ENCODE peak calls at places on chromosomes 16 and 17, in five cellular contexts. C is WTC11; B is activated T-cell treated with anti-CD3 and anti-CD28 coated beads, Interleukin-2, amount 50 U/mL, for 4 hours; H is A549; M is SK-N-SH treated with all-trans-retinoic acid at 6 μM for 48 hours. O is an unnamed sample.

GRCh38 chr16:29743827-29744531 is 1.8 kb downstream of the C16orf54 start:
- ATAC-seq in C (peak), B (peak), H (no peak), M (no peak), O (peak)

GRCh38 chr16:5770118-5770517 is 672.5 kb upstream of the EEF2KMT start:
- ATAC-seq in C (no peak), B (no peak), H (no peak), M (no peak), O (no peak)

GRCh38 chr17:44086364-44087311 is 16.1 kb downstream of the G6PC3 start:
- ATAC-seq in C (peak), B (peak), H (peak), M (peak), O (peak)

GRCh38 chr16:90031186-90031930 is 12.1 kb upstream of the DBNDD1 start:
- ATAC-seq in C (no peak), B (no peak), H (peak), M (peak), O (peak)

GRCh38 chr16:3964686-3965290 is 84.3 kb upstream of the CREBBP start:
- ATAC-seq in C (no peak), B (no peak), H (no peak), M (no peak), O (no peak)

GRCh38 chr17:14095202-14095601 is 25.9 kb downstream of the COX10 start:
- ATAC-seq in C (no peak), B (no peak), H (no peak), M (no peak), O (no peak)

GRCh38 chr16:19031738-19032137 is 35.7 kb upstream of the COQ7 start:
- ATAC-seq in C (no peak), B (no peak), H (peak), M (no peak), O (no peak)

GRCh38 chr16:707062-707538 is 1.5 kb upstream of the FBXL16 start:
- ATAC-seq in C (no peak), B (no peak), H (peak), M (no peak), O (no peak)

GRCh38 chr16:12735805-12736204 is 67.9 kb downstream of the CPPED1 start:
- ATAC-seq in C (peak), B (no peak), H (no peak), M (no peak), O (no peak)

GRCh38 chr17:65442691-65443090 is 118.8 kb downstream of the AXIN2 start:
- ATAC-seq in C (no peak), B (no peak), H (no peak), M (no peak), O (peak)

GRCh38 chr17:68498479-68499326 is 13.5 kb upstream of the PRKAR1A start:
- ATAC-seq in C (no peak), B (no peak), H (no peak), M (peak), O (peak)

GRCh38 chr16:48352648-48353347 is 32.4 kb downstream of the SIAH1 start:
- ATAC-seq in C (no peak), B (no peak), H (peak), M (no peak), O (no peak)

GRCh38 chr16:8568231-8568617 is 22.1 kb downstream of the TMEM114 start:
- ATAC-seq in C (no peak), B (no peak), H (no peak), M (no peak), O (no peak)

GRCh38 chr17:41792835-41793748 is 6.6 kb upstream of the JUP start:
- ATAC-seq in C (peak), B (no peak), H (peak), M (peak), O (no peak)

GRCh38 chr16:20676268-20676828 is 21.1 kb downstream of the ACSM1 start:
- ATAC-seq in C (no peak), B (no peak), H (no peak), M (no peak), O (no peak)

GRCh38 chr16:5323284-5323683 is 225.7 kb upstream of the EEF2KMT start:
- ATAC-seq in C (peak), B (no peak), H (no peak), M (no peak), O (no peak)

GRCh38 chr17:70089513-70090148 is 14.6 kb downstream of the KCNJ16 start:
- ATAC-seq in C (no peak), B (no peak), H (no peak), M (no peak), O (no peak)

GRCh38 chr16:55377840-55378239 is 53.8 kb downstream of the IRX6 start:
- ATAC-seq in C (no peak), B (no peak), H (no peak), M (no peak), O (no peak)

GRCh38 chr16:85637808-85638186 is 24.7 kb downstream of the GSE1 start:
- ATAC-seq in C (no peak), B (no peak), H (no peak), M (no peak), O (no peak)

O was measured in activated T-helper 17 cell treated with anti-CD3 and anti-CD28 coated beads, Interleukin-2, amount 50 U/mL, for 72 hours.